ENCODE peak calls at places on chromosomes 1 and 21, in six cellular contexts. One of them, this sample, is unnamed.

GRCh38 chr21:42840411-42841155 is 38.8 kb downstream of the WDR4 start:
- DNase-seq in bronchial epithelial cell: no peak
- DNase-seq in endothelial cell: no peak
- DNase-seq in stomach: no peak
- DNase-seq in K562: peak
- DNase-seq in upper lobe of right lung: peak
- DNase-seq in this sample: no peak

GRCh38 chr21:42514883-42515228 is 1.2 kb downstream of the SLC37A1 start:
- DNase-seq in K562: no peak
- DNase-seq in endothelial cell: no peak
- DNase-seq in upper lobe of right lung: no peak
- DNase-seq in bronchial epithelial cell: peak
- DNase-seq in stomach: no peak
- DNase-seq in this sample: no peak

GRCh38 chr1:24966724-24967346 is 36.8 kb upstream of the RUNX3 start:
- DNase-seq in bronchial epithelial cell: peak
- DNase-seq in upper lobe of right lung: no peak
- DNase-seq in stomach: no peak
- DNase-seq in endothelial cell: no peak
- DNase-seq in K562: peak
- DNase-seq in this sample: no peak

GRCh38 chr1:235741294-235741693 is 91.7 kb upstream of the GNG4 start:
- DNase-seq in endothelial cell: no peak
- DNase-seq in bronchial epithelial cell: peak
- DNase-seq in stomach: no peak
- DNase-seq in upper lobe of right lung: no peak
- DNase-seq in K562: no peak
- DNase-seq in this sample: no peak

GRCh38 chr21:44779417-44780139 is 22.0 kb downstream of the UBE2G2 start:
- DNase-seq in bronchial epithelial cell: no peak
- DNase-seq in upper lobe of right lung: no peak
- DNase-seq in endothelial cell: no peak
- DNase-seq in stomach: no peak
- DNase-seq in K562: no peak
- DNase-seq in this sample: no peak

GRCh38 chr1:204660509-204660908 is 25.0 kb downstream of the LRRN2 start:
- DNase-seq in endothelial cell: no peak
- DNase-seq in K562: no peak
- DNase-seq in stomach: no peak
- DNase-seq in upper lobe of right lung: no peak
- DNase-seq in bronchial epithelial cell: no peak
- DNase-seq in this sample: no peak

GRCh38 chr1:88237026-88237425 is 447.0 kb upstream of the PKN2 start:
- DNase-seq in bronchial epithelial cell: no peak
- DNase-seq in upper lobe of right lung: no peak
- DNase-seq in K562: no peak
- DNase-seq in stomach: no peak
- DNase-seq in endothelial cell: no peak
- DNase-seq in this sample: no peak

GRCh38 chr1:116853680-116854191 is 56.0 kb upstream of the PTGFRN start:
- DNase-seq in K562: no peak
- DNase-seq in endothelial cell: peak
- DNase-seq in bronchial epithelial cell: peak
- DNase-seq in upper lobe of right lung: no peak
- DNase-seq in stomach: peak
- DNase-seq in this sample: no peak

GRCh38 chr1:228212415-228212965 is 4.6 kb downstream of the OBSCN start:
- DNase-seq in bronchial epithelial cell: no peak
- DNase-seq in K562: no peak
- DNase-seq in endothelial cell: no peak
- DNase-seq in upper lobe of right lung: no peak
- DNase-seq in stomach: no peak
- DNase-seq in this sample: peak

DNA sequence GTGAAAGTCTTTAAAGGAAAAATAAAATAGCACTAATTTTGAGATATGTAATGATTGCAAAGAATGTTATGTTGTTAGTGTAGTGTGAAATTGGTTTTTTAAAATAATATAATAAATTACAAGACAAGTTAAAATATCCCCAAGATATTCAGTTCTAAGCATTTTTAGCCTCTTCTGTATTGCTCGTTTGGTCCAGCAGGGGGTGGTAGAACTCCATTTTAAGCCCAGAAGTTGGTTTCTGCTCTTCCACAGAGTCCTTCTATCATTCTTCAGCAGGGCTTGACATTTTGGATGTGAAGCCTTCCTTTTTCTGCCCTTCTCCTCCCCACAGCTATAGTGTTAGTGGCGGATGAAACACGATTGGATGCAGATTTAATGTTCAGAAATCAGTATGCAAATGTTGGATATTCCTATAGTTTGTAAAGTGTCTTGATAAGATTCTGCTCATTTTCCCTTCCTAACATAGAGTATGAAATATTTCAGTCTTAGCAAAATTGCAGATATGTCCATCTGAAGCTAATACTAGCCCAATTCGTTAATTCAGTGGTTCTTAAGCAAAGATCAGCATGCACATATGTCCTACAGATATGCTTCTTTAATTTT is 1.5 kb downstream of the NCAM2 start:
- DNase-seq in K562: peak
- DNase-seq in upper lobe of right lung: no peak
- DNase-seq in stomach: no peak
- DNase-seq in endothelial cell: peak
- DNase-seq in bronchial epithelial cell: peak
- DNase-seq in this sample: no peak
- TF ChIP-seq CTCF in K562: peak
- TF ChIP-seq CTCF in upper lobe of right lung: peak
- TF ChIP-seq CTCF in stomach: peak
- TF ChIP-seq CTCF in endothelial cell: peak
- TF ChIP-seq CTCF in bronchial epithelial cell: peak
- TF ChIP-seq CTCF in this sample: peak

GRCh38 chr1:211921579-211922095 is 91.1 kb upstream of the LPGAT1 start:
- DNase-seq in upper lobe of right lung: no peak
- DNase-seq in K562: no peak
- DNase-seq in bronchial epithelial cell: no peak
- DNase-seq in endothelial cell: no peak
- DNase-seq in stomach: no peak
- DNase-seq in this sample: no peak

GRCh38 chr1:211920141-211920572 is 89.6 kb upstream of the LPGAT1 start:
- DNase-seq in endothelial cell: no peak
- DNase-seq in upper lobe of right lung: no peak
- DNase-seq in bronchial epithelial cell: peak
- DNase-seq in stomach: peak
- DNase-seq in K562: no peak
- DNase-seq in this sample: no peak

GRCh38 chr1:211920602-211921226 is 90.2 kb upstream of the LPGAT1 start:
- DNase-seq in upper lobe of right lung: no peak
- DNase-seq in bronchial epithelial cell: no peak
- DNase-seq in K562: no peak
- DNase-seq in endothelial cell: no peak
- DNase-seq in stomach: no peak
- DNase-seq in this sample: no peak

GRCh38 chr1:211923065-211923464 is 92.5 kb upstream of the LPGAT1 start:
- DNase-seq in K562: no peak
- DNase-seq in stomach: no peak
- DNase-seq in upper lobe of right lung: no peak
- DNase-seq in bronchial epithelial cell: no peak
- DNase-seq in endothelial cell: no peak
- DNase-seq in this sample: no peak

GRCh38 chr1:211918665-211919414 is 88.3 kb upstream of the LPGAT1 start:
- DNase-seq in bronchial epithelial cell: no peak
- DNase-seq in K562: no peak
- DNase-seq in endothelial cell: no peak
- DNase-seq in upper lobe of right lung: no peak
- DNase-seq in stomach: no peak
- DNase-seq in this sample: no peak
- TF ChIP-seq CTCF in bronchial epithelial cell: no peak
- TF ChIP-seq CTCF in K562: no peak
- TF ChIP-seq CTCF in endothelial cell: no peak
- TF ChIP-seq CTCF in upper lobe of right lung: no peak
- TF ChIP-seq CTCF in stomach: no peak
- TF ChIP-seq CTCF in this sample: no peak

DNA sequence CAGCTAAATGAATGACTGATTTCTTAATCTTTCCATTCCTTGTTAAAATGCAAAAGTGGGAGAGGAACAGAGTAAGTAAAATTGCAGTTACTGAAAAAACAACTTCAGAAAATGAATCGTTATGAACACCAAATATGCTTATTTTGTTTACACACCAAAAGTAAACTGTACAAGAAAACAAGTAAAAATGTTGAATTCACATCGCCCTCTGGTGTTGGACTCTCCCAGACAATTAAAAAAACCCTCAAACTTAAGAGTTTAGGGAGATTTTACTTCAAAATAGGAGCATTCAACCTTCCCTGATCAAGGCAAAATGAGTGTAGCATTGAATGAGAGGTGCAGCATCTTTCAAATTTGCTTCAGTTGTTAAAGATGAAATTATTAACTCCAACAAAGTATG is 19.4 kb upstream of the ESRRG start:
- DNase-seq in endothelial cell: no peak
- DNase-seq in bronchial epithelial cell: peak
- DNase-seq in K562: no peak
- DNase-seq in upper lobe of right lung: no peak
- DNase-seq in stomach: no peak
- DNase-seq in this sample: no peak
- TF ChIP-seq CTCF in endothelial cell: peak
- TF ChIP-seq CTCF in bronchial epithelial cell: peak
- TF ChIP-seq CTCF in K562: no peak
- TF ChIP-seq CTCF in upper lobe of right lung: no peak
- TF ChIP-seq CTCF in stomach: no peak
- TF ChIP-seq CTCF in this sample: peak

GRCh38 chr1:1345384-1345783 is 3.8 kb downstream of the DVL1 start:
- DNase-seq in endothelial cell: no peak
- DNase-seq in stomach: no peak
- DNase-seq in bronchial epithelial cell: no peak
- DNase-seq in upper lobe of right lung: no peak
- DNase-seq in K562: no peak
- DNase-seq in this sample: no peak
- TF ChIP-seq CTCF in endothelial cell: no peak
- TF ChIP-seq CTCF in stomach: no peak
- TF ChIP-seq CTCF in bronchial epithelial cell: no peak
- TF ChIP-seq CTCF in upper lobe of right lung: no peak
- TF ChIP-seq CTCF in K562: no peak
- TF ChIP-seq CTCF in this sample: no peak

DNA sequence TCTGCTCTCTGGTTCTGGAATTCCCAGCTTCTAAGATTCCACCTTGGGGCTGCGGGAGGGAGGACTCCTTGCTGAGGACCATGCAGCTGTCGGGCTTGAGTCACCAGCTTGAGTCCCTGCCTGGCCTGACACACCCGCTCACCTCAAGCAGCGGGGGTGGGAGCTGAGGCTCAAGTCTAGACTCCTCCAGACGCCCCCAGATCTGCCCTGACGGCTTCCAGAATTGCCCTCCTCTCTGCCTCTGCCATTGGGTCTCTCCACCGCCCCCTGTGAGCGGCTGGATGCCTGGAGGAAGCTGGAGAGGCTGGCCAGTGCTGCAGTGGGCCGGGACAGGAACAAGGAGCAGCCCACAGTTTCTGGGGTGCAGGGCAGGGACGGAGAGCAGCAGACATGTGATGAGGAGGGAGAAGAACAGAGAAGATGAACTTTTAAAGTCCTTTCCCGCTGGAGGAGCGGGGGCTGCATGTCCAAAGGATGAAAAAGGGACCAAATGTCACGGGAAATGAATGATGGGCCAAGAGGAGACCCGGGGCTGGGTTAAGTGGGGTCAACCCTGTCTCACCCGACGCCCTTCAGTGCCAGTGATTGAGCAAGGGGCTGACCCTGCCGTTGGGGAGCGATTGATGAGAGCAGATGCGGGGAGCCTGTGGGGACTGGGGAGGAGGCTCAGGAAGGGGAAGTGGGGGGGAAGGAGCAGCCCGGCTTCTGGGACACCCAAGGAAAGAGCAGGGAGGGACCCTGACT is 13.5 kb downstream of the CRABP2 start:
- DNase-seq in bronchial epithelial cell: peak
- DNase-seq in K562: peak
- DNase-seq in upper lobe of right lung: peak
- DNase-seq in stomach: no peak
- DNase-seq in endothelial cell: peak
- DNase-seq in this sample: no peak
- TF ChIP-seq CTCF in bronchial epithelial cell: no peak
- TF ChIP-seq CTCF in K562: no peak
- TF ChIP-seq CTCF in upper lobe of right lung: no peak
- TF ChIP-seq CTCF in stomach: no peak
- TF ChIP-seq CTCF in endothelial cell: no peak
- TF ChIP-seq CTCF in this sample: peak

DNA sequence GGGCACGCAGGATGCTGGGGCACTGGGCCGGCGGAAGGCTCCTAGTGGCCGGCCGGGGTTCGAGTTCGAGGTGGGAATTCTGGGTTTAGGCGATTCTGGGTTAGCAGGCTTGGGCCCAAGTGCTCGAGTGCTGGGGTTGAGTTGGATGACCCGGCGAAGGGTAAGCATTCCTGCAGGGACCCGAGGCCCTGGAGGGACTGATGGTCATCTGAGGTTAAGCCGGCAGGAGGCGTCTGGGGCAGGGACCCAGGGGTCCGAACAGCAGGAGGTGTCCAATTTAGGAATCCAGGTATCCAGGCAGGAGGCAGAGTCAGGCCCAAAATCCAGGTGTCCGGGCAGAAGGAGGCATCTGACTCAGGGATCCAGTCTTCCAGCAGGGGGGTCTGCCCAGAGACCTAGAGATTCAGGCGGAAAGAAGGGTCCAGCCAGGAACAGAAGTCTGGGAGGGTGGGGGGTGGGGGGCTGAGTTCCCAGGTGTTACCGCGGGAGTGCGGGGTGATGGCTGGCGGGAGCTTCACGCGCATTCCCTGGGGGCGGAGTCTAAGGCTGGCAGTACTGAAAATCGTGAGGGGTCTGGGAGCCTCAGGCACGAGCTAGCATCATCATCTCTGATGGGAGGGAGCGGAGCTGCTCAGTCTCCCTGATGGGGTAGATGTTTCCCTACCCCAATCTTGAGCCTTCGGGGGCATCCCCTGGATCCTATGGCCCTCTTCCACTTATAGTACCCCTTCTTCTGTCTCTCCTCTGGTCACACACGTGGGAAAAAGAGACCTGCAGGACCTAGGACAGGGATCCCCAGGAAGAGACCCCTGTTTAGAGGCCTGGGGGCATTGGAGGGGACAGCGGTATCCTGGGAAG is 585 bp downstream of the GPR3 start:
- DNase-seq in endothelial cell: no peak
- DNase-seq in bronchial epithelial cell: no peak
- DNase-seq in stomach: no peak
- DNase-seq in upper lobe of right lung: no peak
- DNase-seq in K562: peak
- DNase-seq in this sample: no peak
- TF ChIP-seq CTCF in endothelial cell: peak
- TF ChIP-seq CTCF in bronchial epithelial cell: peak
- TF ChIP-seq CTCF in stomach: no peak
- TF ChIP-seq CTCF in upper lobe of right lung: no peak
- TF ChIP-seq CTCF in K562: peak
- TF ChIP-seq CTCF in this sample: peak